ENCODE peak calls at places on chromosomes 11 and 22, in six cellular contexts. U is psoas muscle, F is SK-N-SH, Q is esophagus squamous epithelium, S is left ventricle myocardium inferior, G is A549. J is an unnamed sample.

GRCh38 chr11:87712802-87713202 is 462.4 kb downstream of the RAB38 start:
- DNase-seq in G (no peak), F (no peak), Q (no peak), U (no peak), S (no peak), J (no peak)

GRCh38 chr11:20541503-20541902 is 57.9 kb upstream of the SLC6A5 start:
- DNase-seq in Q (no peak), F (peak), G (no peak), U (no peak), S (no peak), J (no peak)

GRCh38 chr11:67486481-67487195 is 3.8 kb downstream of the AIP start:
- DNase-seq in F (no peak), G (no peak), Q (no peak), U (no peak), S (no peak), J (no peak)

GRCh38 chr11:13972033-13972910 is 9.7 kb downstream of the SPON1 start:
- DNase-seq in G (no peak), F (no peak), U (no peak), Q (no peak), S (no peak), J (no peak)

GRCh38 chr11:84291996-84292395 is 1005.8 kb upstream of the CCDC90B start:
- DNase-seq in U (no peak), S (no peak), F (no peak), Q (no peak), G (no peak), J (no peak)

GRCh38 chr22:41003976-41004375 is 52.8 kb downstream of the RBX1 start:
- DNase-seq in F (no peak), G (no peak), U (no peak), S (no peak), Q (no peak), J (no peak)

GRCh38 chr11:93952082-93952780 is 68.9 kb upstream of the HEPHL1 start:
- DNase-seq in U (no peak), G (no peak), Q (no peak), F (no peak), S (no peak), J (no peak)

GRCh38 chr22:43409800-43410199 is 2.0 kb upstream of the MPPED1 start:
- DNase-seq in U (peak), Q (no peak), G (no peak), S (no peak), F (no peak), J (no peak)

GRCh38 chr11:35166369-35167360 is 27.7 kb downstream of the CD44 start:
- DNase-seq in Q (no peak), F (no peak), G (peak), U (no peak), S (no peak), J (no peak)

GRCh38 chr11:103586756-103587155 is 449.7 kb upstream of the DDI1 start:
- DNase-seq in F (no peak), Q (no peak), U (no peak), G (no peak), S (no peak), J (no peak)

GRCh38 chr11:7673724-7674434 is 579 bp upstream of the CYB5R2 start:
- DNase-seq in Q (no peak), G (no peak), F (peak), U (no peak), S (no peak), J (no peak)

GRCh38 chr22:39839917-39840510 is 53.5 kb downstream of the ENTHD1 start:
- DNase-seq in U (no peak), G (no peak), S (no peak), Q (no peak), F (no peak), J (no peak)

GRCh38 chr11:132064987-132065620 is 694.7 kb downstream of the NTM start:
- DNase-seq in Q (no peak), S (no peak), U (no peak), F (no peak), G (no peak), J (no peak)

GRCh38 chr11:117959438-117960149 is 26.6 kb upstream of the IL10RA start:
- DNase-seq in S (no peak), F (no peak), U (no peak), Q (no peak), G (no peak), J (no peak)

GRCh38 chr11:112613051-112613972 is 347.9 kb upstream of the NCAM1 start:
- DNase-seq in S (no peak), F (peak), Q (no peak), G (no peak), U (no peak), J (no peak)

GRCh38 chr11:7677071-7677470 is 3.8 kb upstream of the CYB5R2 start:
- DNase-seq in G (no peak), F (no peak), U (no peak), S (no peak), Q (no peak), J (no peak)

GRCh38 chr11:111185259-111185658 is 60.3 kb upstream of the POU2AF2 start:
- DNase-seq in G (no peak), F (no peak), S (no peak), U (no peak), Q (no peak), J (no peak)

GRCh38 chr11:114192841-114193389 is 103.3 kb upstream of the NNMT start:
- DNase-seq in F (no peak), Q (no peak), S (no peak), G (no peak), U (no peak), J (no peak)

GRCh38 chr11:77506857-77507256 is 33.0 kb upstream of the PAK1 start:
- DNase-seq in F (peak), G (no peak), U (no peak), Q (no peak), S (no peak), J (no peak)

GRCh38 chr11:1887451-1888346 is 4.0 kb downstream of the PRR33 start:
- DNase-seq in Q (no peak), G (no peak), S (no peak), U (no peak), F (peak), J (no peak)

GRCh38 chr22:24423519-24424000 is 3.8 kb upstream of the ADORA2A start:
- DNase-seq in U (peak), S (peak), G (peak), F (peak), Q (no peak), J (no peak)

GRCh38 chr22:24424001-24424900 is 3.1 kb upstream of the ADORA2A start:
- DNase-seq in G (no peak), F (no peak), S (no peak), Q (no peak), U (peak), J (no peak)

GRCh38 chr22:24426436-24426835 is 963 bp upstream of the ADORA2A start:
- DNase-seq in G (no peak), U (peak), S (no peak), Q (no peak), F (no peak), J (no peak)

GRCh38 chr22:24426859-24427499 is 420 bp upstream of the ADORA2A start:
- DNase-seq in Q (no peak), G (no peak), S (no peak), F (no peak), U (peak), J (no peak)

DNA sequence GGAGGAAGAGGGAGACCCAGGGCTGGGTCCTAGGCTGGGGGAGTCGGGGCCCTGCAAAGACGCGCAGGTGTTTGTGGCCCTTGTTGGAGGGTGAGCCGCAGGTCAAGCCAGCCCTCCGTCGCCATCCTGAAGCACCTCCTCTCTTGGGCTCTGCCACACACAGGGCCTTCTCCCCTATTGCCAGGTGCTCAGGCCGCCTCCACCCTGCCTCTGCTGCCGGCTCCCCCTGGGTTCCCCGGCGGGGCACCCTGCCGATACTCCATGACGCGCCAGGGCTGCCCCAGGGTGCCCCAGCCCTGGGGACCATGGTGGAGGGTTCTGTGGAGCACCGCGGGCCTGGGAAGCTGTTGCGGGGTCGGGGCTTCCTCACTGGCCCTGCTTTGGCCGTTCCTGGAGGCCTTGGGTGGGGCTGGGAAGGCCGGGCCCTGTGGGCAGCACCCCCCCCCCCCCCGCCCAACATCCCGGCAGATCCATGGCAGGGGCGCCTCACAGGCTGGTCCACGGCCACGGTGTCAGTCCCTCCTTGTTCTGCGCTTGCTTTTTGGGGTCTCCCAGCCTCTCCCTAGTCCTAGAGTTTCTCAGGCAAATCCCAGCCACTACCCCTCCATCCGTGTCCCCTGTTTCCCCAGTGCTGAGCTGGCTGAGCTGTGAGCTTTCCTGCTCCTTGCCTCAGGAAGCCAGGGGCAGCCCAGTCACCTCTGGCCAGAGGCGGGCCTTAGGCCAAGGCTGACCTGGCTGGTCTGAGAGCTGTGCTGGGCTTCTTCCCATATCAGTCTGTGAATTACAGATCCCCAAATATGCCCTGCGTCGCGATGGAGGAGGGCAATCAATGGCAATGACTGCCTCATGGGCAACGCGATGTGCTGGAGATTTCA is 2.3 kb upstream of the ADORA2A start:
- DNase-seq in G (no peak), F (peak), U (peak), Q (no peak), S (no peak), J (no peak)
- H3K27ac ChIP-seq in G (no peak), F (no peak), U (no peak), Q (no peak), S (peak), J (peak)

DNA sequence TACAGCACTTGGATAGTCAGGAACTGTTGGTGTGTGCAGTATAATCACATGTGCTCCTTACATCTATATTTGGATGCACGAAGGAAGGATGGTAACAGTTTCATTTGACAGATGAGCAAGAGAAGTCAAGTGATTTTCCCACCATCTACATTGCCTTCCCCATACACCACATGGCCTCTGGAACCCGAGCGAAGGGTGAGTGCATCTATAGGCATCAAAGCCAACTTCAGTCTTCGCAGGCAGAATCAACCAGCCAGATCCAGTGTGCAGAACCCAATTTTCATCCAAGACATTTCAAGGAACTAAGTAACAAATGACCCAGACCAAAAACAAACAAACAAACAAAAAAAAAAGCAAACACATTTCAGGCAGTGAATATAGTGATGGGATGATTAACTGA is 85.1 kb upstream of the BLID start:
- DNase-seq in G (no peak), F (no peak), U (no peak), Q (no peak), S (no peak), J (no peak)
- H3K27ac ChIP-seq in G (peak), F (peak), U (no peak), Q (no peak), S (no peak), J (no peak)

GRCh38 chr11:16883179-16883578 is 131.0 kb downstream of the PLEKHA7 start:
- DNase-seq in Q (no peak), F (no peak), G (no peak), S (peak), U (no peak), J (no peak)
- H3K27ac ChIP-seq in Q (peak), F (no peak), G (no peak), S (peak), U (no peak), J (no peak)

GRCh38 chr11:12196335-12196734 is 85.9 kb downstream of the MICAL2 start:
- DNase-seq in G (no peak), S (no peak), F (no peak), Q (no peak), U (no peak), J (no peak)
- H3K27ac ChIP-seq in G (no peak), S (no peak), F (peak), Q (no peak), U (no peak), J (no peak)

GRCh38 chr22:20062043-20062765 is 17.8 kb upstream of the DGCR8 start:
- DNase-seq in U (no peak), G (no peak), Q (no peak), S (no peak), F (no peak), J (no peak)
- H3K27ac ChIP-seq in U (peak), G (no peak), Q (peak), S (peak), F (no peak), J (no peak)

DNA sequence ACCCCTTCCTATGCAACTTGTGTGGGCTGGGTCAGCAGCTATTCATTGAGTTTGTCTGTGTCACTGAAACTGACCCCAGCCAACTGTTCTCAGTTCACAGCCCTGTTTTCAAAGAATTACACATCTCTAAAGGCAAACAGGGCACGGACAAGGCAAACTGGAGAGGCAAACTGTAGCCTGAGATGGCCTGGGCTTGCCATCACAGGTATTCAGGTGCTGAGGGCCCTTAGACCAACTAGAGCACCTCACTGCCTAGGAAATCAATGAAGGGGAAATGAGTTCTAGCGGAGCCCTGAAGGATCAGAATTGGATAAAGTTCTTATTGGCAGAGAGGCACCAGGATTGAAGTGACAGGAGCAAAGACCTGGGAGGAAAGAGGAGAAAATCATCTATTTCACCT is 24.0 kb downstream of the PIK3IP1 start:
- DNase-seq in F (no peak), G (no peak), S (no peak), Q (no peak), U (no peak), J (no peak)
- H3K27ac ChIP-seq in F (no peak), G (no peak), S (no peak), Q (no peak), U (no peak), J (no peak)

DNA sequence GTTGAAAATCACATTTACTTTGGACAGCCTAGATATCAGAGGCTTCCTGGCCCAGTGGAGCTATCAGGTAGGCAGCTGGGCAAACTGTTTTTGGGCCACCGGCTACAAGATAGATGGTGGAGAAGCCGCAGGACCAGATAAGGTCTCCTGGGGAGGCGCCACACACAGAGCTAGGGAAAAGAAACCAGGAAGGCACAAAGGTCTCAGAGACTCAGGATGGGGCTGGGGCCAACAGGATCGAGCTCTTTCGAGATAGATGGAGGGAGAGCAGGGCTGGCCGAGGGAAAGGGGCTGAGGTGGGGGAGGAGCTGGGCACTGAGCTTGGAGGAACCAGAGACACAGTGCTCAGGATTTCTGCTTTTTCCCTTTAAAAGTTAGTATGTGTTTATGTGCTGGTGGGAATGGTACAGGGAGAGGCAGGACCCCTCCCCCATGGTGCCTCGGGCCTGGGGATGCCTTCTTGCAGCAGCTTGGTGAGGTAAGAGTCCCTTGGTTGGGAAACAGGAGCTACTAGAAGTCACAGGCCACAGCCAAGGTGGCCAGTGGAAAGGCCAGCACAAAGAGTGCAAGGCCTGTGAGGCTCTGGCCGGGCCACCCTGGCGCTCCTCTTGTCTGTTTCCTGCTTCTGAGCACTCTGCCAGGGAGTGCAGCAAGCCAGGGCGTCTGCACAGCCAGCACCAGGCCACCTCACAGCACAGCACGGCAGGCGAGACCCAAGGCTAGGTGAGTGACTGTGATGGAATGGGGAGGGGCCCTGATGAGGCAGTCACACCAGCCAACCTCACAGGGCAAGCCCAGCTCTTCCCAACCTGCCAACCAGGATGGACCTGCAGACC is 11.5 kb upstream of the NAP1L4 start:
- DNase-seq in S (no peak), F (no peak), G (no peak), U (peak), Q (no peak), J (no peak)
- H3K27ac ChIP-seq in S (no peak), F (no peak), G (no peak), U (no peak), Q (peak), J (peak)

GRCh38 chr11:105071060-105071732 is 26.1 kb upstream of the CARD16 start:
- DNase-seq in F (no peak), Q (no peak), U (no peak), S (no peak), G (no peak), J (no peak)
- H3K27ac ChIP-seq in F (no peak), Q (peak), U (no peak), S (no peak), G (no peak), J (no peak)

J was measured in caudate nucleus.